ENCODE peak calls at places on chromosomes 7 and 10, in six cellular contexts. One of them, this sample, is unnamed.

GRCh38 chr10:45555789-45556188 is 116.8 kb downstream of the ZFAND4 start:
- DNase-seq in ACHN: no peak
- DNase-seq in EL: no peak
- DNase-seq in BJ: no peak
- DNase-seq in epithelial cell of esophagus: peak
- DNase-seq in psoas muscle: no peak
- DNase-seq in this sample: no peak

GRCh38 chr7:73812996-73813395 is 17.8 kb upstream of the CLDN4 start:
- DNase-seq in ACHN: no peak
- DNase-seq in EL: no peak
- DNase-seq in BJ: no peak
- DNase-seq in epithelial cell of esophagus: no peak
- DNase-seq in psoas muscle: no peak
- DNase-seq in this sample: no peak

GRCh38 chr7:79495544-79496272 is 42.2 kb upstream of the MAGI2 start:
- DNase-seq in ACHN: no peak
- DNase-seq in EL: peak
- DNase-seq in BJ: no peak
- DNase-seq in epithelial cell of esophagus: peak
- DNase-seq in psoas muscle: no peak
- DNase-seq in this sample: no peak

GRCh38 chr10:27564880-27565279 is 60.8 kb downstream of the RAB18 start:
- DNase-seq in ACHN: no peak
- DNase-seq in EL: no peak
- DNase-seq in BJ: no peak
- DNase-seq in epithelial cell of esophagus: no peak
- DNase-seq in psoas muscle: no peak
- DNase-seq in this sample: no peak

GRCh38 chr10:71088054-71088453 is 124.3 kb upstream of the UNC5B start:
- DNase-seq in ACHN: peak
- DNase-seq in EL: no peak
- DNase-seq in BJ: no peak
- DNase-seq in epithelial cell of esophagus: no peak
- DNase-seq in psoas muscle: no peak
- DNase-seq in this sample: no peak

GRCh38 chr7:17915796-17916195 is 24.5 kb downstream of the SNX13 start:
- DNase-seq in ACHN: no peak
- DNase-seq in EL: no peak
- DNase-seq in BJ: no peak
- DNase-seq in epithelial cell of esophagus: no peak
- DNase-seq in psoas muscle: no peak
- DNase-seq in this sample: no peak

GRCh38 chr10:115936926-115937755 is 335.9 kb downstream of the GFRA1 start:
- DNase-seq in ACHN: peak
- DNase-seq in EL: peak
- DNase-seq in BJ: no peak
- DNase-seq in epithelial cell of esophagus: no peak
- DNase-seq in psoas muscle: no peak
- DNase-seq in this sample: no peak

GRCh38 chr10:124222298-124223000 is 129.1 kb upstream of the CHST15 start:
- DNase-seq in ACHN: no peak
- DNase-seq in EL: no peak
- DNase-seq in BJ: no peak
- DNase-seq in epithelial cell of esophagus: no peak
- DNase-seq in psoas muscle: peak
- DNase-seq in this sample: peak

GRCh38 chr10:108392286-108392685 is 1227.8 kb upstream of the SORCS1 start:
- DNase-seq in ACHN: no peak
- DNase-seq in EL: peak
- DNase-seq in BJ: peak
- DNase-seq in epithelial cell of esophagus: peak
- DNase-seq in psoas muscle: no peak
- DNase-seq in this sample: no peak